ENCODE peak calls at places on chromosomes 5 and 9, in five cellular contexts. P is bronchial epithelial cell; A is cardiac muscle cell; X is kidney; Q is CD8-positive, alpha-beta memory T cell. R is an unnamed sample.
A peak's percentile ranks its signal among the peaks of the same experiment; 100 is the strongest.

GRCh38 chr5:132414634-132415377 is 45.3 kb downstream of the SLC22A5 start:
- DNase-seq in Q (no peak), P (peak; percentile 96), A (no peak), X (no peak), R (peak; percentile 92)

GRCh38 chr9:36100532-36100931 is 36.0 kb upstream of the GLIPR2 start:
- DNase-seq in X (no peak), P (no peak), Q (no peak), A (peak; percentile 13), R (no peak)

GRCh38 chr5:147223951-147224791 is 10.7 kb upstream of the STK32A start:
- DNase-seq in X (no peak), Q (no peak), P (peak; percentile 51), A (peak; percentile 56), R (peak; percentile 55)

GRCh38 chr5:142661957-142662356 is 23.9 kb downstream of the FGF1 start:
- DNase-seq in Q (no peak), X (no peak), A (no peak), P (no peak), R (no peak)

GRCh38 chr5:153974131-153974812 is 64.4 kb downstream of the FAM114A2 start:
- DNase-seq in A (peak; percentile 60), P (peak; percentile 38), Q (no peak), X (no peak), R (peak; percentile 46)

GRCh38 chr5:368162-369084 is 46.9 kb downstream of the AHRR start:
- DNase-seq in Q (no peak), X (peak; percentile 59), P (no peak), A (no peak), R (no peak)

GRCh38 chr5:10030219-10030831 is 219.4 kb downstream of the ATPSCKMT start:
- DNase-seq in A (peak; percentile 39), Q (no peak), P (peak; percentile 66), X (no peak), R (peak; percentile 78)

GRCh38 chr9:33435821-33436277 is 11.5 kb downstream of the AQP3 start:
- DNase-seq in A (no peak), X (no peak), P (no peak), Q (no peak), R (no peak)

GRCh38 chr5:39772307-39772706 is 347.5 kb upstream of the DAB2 start:
- DNase-seq in Q (no peak), P (no peak), X (no peak), A (no peak), R (no peak)

GRCh38 chr5:143986567-143987242 is 174.7 kb downstream of the HMHB1 start:
- DNase-seq in Q (no peak), P (no peak), X (no peak), A (no peak), R (no peak)

DNA sequence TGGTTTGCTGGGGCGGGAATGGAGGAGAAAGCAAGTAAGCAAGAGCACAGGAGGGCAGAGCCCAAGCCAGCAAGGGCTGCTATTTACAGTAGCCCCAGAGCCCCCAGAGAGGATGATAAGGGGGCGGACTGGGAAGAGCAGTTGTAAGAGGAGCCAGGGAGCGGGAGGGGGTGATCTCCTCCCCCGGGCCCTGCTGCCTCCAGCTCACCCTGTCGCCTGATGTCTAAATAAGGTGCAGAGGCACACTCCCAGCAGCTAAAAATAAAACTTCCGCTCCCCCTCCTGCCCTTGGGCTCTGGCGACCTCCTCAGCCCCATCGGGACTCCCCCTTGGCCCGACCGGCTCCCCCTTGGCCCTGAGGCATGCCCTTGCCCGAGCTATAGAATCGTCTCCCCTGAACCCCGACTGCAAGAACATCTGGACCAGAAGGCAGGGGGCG is 14.4 kb upstream of the CCDC69 start:
- DNase-seq in X (no peak), P (no peak), A (peak; percentile 95), Q (no peak), R (no peak)
- H3K4me3 ChIP-seq in X (peak overlapping the region; percentile 25), P (no peak overlapping the region), A (no peak overlapping the region), Q (no peak overlapping the region), R (no peak overlapping the region)

GRCh38 chr5:150192462-150192861 is 2.6 kb downstream of the SLC6A7 start:
- DNase-seq in Q (no peak), P (no peak), X (no peak), A (no peak), R (no peak)

GRCh38 chr5:150188146-150188842 is 1.6 kb upstream of the SLC6A7 start:
- DNase-seq in Q (no peak), X (no peak), A (no peak), P (no peak), R (no peak)

GRCh38 chr5:150190987-150191386 is 1.1 kb downstream of the SLC6A7 start:
- DNase-seq in Q (no peak), X (no peak), P (no peak), A (no peak), R (no peak)

GRCh38 chr5:150189728-150190502 is at the start of gene SLC6A7:
- DNase-seq in P (no peak), Q (no peak), X (no peak), A (peak; percentile 50), R (no peak)

DNA sequence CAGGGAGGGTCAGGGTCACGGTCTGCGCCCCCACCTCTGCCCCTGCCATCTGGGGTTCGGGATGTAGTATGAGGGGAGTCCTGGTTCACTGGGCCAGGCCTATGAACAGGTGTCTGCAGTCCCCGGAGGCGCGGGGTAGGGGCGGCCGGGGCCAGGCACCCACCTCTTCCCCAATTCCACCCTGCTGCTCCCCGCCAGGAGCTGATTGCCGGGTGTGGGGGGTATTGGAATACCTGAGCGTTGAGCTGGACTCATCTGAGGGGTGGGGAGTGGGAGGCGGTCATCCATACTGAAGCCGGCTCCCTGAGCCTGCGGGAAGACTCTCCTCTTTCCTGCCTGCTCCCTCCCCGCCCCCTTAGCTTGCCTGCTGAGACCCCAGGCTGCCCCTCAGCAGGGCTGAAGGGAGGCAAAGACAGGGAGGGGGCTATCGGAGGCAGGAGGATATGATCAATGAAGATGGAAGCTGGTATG is 676 bp downstream of the SLC6A7 start:
- DNase-seq in A (no peak), Q (no peak), P (no peak), X (no peak), R (no peak)
- H3K4me3 ChIP-seq in A (no peak overlapping the region), Q (no peak overlapping the region), P (no peak overlapping the region), X (no peak overlapping the region), R (no peak overlapping the region)

DNA sequence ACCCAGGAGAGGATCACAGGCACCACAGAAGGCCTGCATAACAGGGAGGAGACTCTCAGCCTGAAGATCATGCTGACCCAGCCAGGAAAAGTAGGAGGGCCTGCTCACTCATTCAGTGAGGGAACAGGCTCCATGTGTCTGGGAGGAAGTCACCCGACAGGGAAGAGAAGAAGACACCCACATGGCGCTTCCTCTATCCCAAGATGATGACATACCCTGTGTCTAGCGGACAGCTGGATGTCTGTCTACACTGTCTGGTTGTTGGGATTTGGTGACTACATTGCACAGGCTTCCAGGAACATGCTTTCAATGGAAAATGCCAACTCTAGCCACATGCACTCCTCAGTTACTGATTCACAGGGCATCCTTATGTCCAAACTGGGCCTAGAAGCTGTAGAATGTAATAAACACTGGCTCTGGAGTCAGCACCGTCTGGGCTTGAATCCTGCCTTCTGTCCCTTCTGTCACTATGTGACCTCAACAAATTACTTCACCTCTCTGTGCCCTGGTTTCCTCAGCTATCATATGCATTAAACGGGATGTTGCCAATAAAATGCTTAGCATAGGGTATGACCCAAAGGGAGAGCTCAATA is 47.5 kb downstream of the KLHL3 start:
- DNase-seq in X (no peak), Q (no peak), A (no peak), P (no peak), R (no peak)
- H3K4me3 ChIP-seq in X (no peak overlapping the region), Q (no peak overlapping the region), A (no peak overlapping the region), P (no peak overlapping the region), R (no peak overlapping the region)

DNA sequence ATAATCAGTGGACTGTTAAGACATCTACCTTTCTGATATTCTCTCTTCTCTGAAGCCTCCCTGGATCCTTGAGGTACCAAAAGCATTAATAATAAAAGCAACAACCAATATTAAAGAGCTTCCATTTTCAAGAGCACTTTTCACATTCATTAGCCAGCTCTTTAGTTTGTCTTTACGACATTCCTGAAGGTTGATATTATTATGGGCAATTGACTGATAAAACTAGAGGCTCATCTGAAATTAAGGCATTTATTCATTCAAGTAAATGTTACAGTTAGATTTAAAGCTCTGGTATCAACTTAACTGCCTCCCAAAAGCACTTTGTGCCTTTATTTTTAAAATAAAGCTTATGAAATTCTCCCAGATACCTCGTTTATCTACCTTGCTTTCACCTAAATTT is 199.6 kb downstream of the PLK2 start:
- DNase-seq in Q (no peak), X (no peak), A (no peak), P (no peak), R (no peak)
- H3K4me3 ChIP-seq in Q (no peak overlapping the region), X (no peak overlapping the region), A (no peak overlapping the region), P (no peak overlapping the region), R (no peak overlapping the region)

DNA sequence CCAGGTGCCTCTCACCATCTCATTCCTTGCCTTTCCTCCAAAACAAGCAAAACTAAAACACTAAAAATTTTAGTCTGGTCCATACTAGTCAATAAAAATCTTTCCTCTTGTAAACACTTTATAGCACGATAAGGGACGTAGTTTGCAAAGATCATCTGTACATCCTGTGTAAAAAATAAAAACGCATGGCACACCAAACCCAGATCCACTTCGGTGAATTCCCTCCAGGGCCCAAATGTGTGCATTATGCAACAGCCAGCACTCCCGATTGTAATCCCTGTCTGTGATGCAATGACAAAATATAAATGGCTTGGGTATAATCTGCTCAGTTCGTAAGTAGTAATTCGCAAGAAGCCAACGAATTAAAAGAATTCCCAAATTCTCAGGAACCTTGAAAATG is 1.4 kb downstream of the FAM169A start:
- DNase-seq in A (no peak), P (peak; percentile 48), X (no peak), Q (no peak), R (peak; percentile 68)
- H3K4me3 ChIP-seq in A (peak overlapping the region; percentile 73), P (peak overlapping the region; percentile 89), X (peak overlapping the region; percentile 81), Q (peak overlapping the region; percentile 88), R (peak overlapping the region; percentile 57)

DNA sequence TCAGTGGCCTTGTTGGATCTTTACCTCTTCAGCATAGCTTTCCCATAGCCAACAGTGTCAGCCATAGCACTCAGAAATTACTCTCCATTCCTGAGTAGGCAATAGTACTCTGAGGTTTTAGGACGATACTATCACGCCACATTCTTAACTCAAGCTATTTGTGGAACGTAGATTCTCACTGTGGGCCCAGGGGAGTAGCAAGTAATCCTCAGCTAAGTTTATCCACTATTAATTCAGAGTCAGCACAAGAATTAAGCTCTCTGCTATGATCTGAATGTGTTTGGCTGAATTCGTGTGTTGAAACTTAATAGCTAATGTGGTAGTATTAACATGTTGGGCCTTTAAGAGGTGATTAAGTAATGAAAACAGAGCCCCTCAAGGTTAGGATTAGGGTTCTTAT is 858.8 kb upstream of the NUDT12 start:
- DNase-seq in A (no peak), Q (no peak), P (no peak), X (no peak), R (no peak)
- H3K4me3 ChIP-seq in A (no peak overlapping the region), Q (no peak overlapping the region), P (no peak overlapping the region), X (no peak overlapping the region), R (no peak overlapping the region)

DNA sequence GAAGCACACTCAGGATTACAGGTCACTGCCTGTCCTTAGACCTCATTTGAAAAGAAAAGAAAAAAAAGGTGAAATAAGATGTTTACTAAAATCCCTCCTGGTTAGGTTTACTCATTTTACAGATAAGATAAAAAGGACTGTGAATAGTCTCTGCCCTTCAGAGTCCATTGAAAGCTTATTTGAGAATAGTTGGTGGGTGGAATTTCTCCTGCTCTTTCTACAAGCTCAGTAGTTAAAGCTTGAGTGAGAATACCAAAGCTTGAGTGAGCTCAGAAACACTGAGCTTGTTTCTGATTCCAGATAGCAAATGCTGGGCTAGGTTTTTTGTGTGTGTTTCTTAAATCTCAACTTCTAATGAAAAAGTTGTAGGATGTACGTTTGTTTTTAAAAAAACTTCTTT is 106.7 kb downstream of the SLF1 start:
- DNase-seq in A (no peak), P (no peak), Q (no peak), X (no peak), R (no peak)
- H3K4me3 ChIP-seq in A (no peak overlapping the region), P (no peak overlapping the region), Q (no peak overlapping the region), X (no peak overlapping the region), R (no peak overlapping the region)